ENCODE peak calls at places on chromosomes 12 and 14, in four cellular contexts. C, J, E and B are unnamed samples.

GRCh38 chr14:50045039-50045711 is 71.2 kb downstream of the VCPKMT start:
- DNase-seq in C (no peak), J (peak), E (peak), B (no peak)

GRCh38 chr14:93998871-93999403 is 1.8 kb downstream of the CCDC197 start:
- DNase-seq in C (no peak), J (no peak), E (no peak), B (no peak)

GRCh38 chr12:38898001-38898684 is 7.2 kb downstream of the CPNE8 start:
- DNase-seq in C (no peak), J (no peak), E (no peak), B (no peak)

GRCh38 chr14:60092516-60092915 is 793 bp downstream of the PCNX4 start:
- DNase-seq in C (no peak), J (no peak), E (peak), B (peak)

GRCh38 chr12:92621312-92621711 is 81.5 kb upstream of the PLEKHG7 start:
- DNase-seq in C (no peak), J (no peak), E (no peak), B (no peak)

GRCh38 chr12:21371050-21371449 is 1.7 kb upstream of the IAPP start:
- DNase-seq in C (no peak), J (no peak), E (no peak), B (no peak)

GRCh38 chr12:29655861-29656260 is 127.9 kb downstream of the TMTC1 start:
- DNase-seq in C (no peak), J (no peak), E (no peak), B (no peak)

GRCh38 chr14:86296173-86296572 is 766.2 kb downstream of the FLRT2 start:
- DNase-seq in C (no peak), J (no peak), E (no peak), B (no peak)

GRCh38 chr12:100398307-100398706 is 41.4 kb downstream of the SLC17A8 start:
- DNase-seq in C (no peak), J (no peak), E (no peak), B (no peak)

GRCh38 chr12:45730842-45731336 is 1.4 kb downstream of the ARID2 start:
- DNase-seq in C (no peak), J (no peak), E (no peak), B (peak)

GRCh38 chr14:57871487-57872080 is 5.7 kb upstream of the SLC35F4 start:
- DNase-seq in C (no peak), J (peak), E (peak), B (peak)

GRCh38 chr12:70560671-70561070 is 76.6 kb downstream of the PTPRB start:
- DNase-seq in C (no peak), J (no peak), E (no peak), B (no peak)

GRCh38 chr14:35391388-35391710 is 13.2 kb downstream of the NFKBIA start:
- DNase-seq in C (no peak), J (no peak), E (no peak), B (no peak)

GRCh38 chr14:95432152-95433093 is 84.0 kb downstream of the SYNE3 start:
- DNase-seq in C (no peak), J (no peak), E (peak), B (peak)

GRCh38 chr12:95085612-95086011 is 12.2 kb upstream of the NR2C1 start:
- DNase-seq in C (no peak), J (no peak), E (no peak), B (no peak)

GRCh38 chr14:24078146-24078545 is 6.8 kb downstream of the CPNE6 start:
- DNase-seq in C (no peak), J (no peak), E (no peak), B (no peak)

GRCh38 chr14:76617440-76617839 is 143.8 kb upstream of the VASH1 start:
- DNase-seq in C (no peak), J (no peak), E (no peak), B (no peak)

GRCh38 chr12:20950248-20950647 is 139.7 kb downstream of the SLCO1B3 start:
- DNase-seq in C (no peak), J (peak), E (peak), B (peak)

GRCh38 chr12:117527480-117527857 is 166.0 kb upstream of the NOS1 start:
- DNase-seq in C (no peak), J (no peak), E (no peak), B (no peak)

GRCh38 chr14:57729208-57730187 is 136.4 kb downstream of the SLC35F4 start:
- DNase-seq in C (no peak), J (no peak), E (no peak), B (no peak)

GRCh38 chr14:32205984-32206383 is 2.9 kb upstream of the RNU6-8 start:
- DNase-seq in C (no peak), J (peak), E (no peak), B (no peak)

GRCh38 chr12:51217968-51218606 is at the start of gene POU6F1:
- DNase-seq in C (peak), J (peak), E (peak), B (peak)

GRCh38 chr12:113103756-113104450 is 31.7 kb downstream of the RASAL1 start:
- DNase-seq in C (peak), J (no peak), E (peak), B (peak)

GRCh38 chr12:102848832-102849231 is 68.2 kb downstream of the PAH start:
- DNase-seq in C (no peak), J (no peak), E (no peak), B (no peak)

GRCh38 chr14:26841920-26842741 is 244.3 kb upstream of the NOVA1 start:
- DNase-seq in C (no peak), J (no peak), E (no peak), B (no peak)

DNA sequence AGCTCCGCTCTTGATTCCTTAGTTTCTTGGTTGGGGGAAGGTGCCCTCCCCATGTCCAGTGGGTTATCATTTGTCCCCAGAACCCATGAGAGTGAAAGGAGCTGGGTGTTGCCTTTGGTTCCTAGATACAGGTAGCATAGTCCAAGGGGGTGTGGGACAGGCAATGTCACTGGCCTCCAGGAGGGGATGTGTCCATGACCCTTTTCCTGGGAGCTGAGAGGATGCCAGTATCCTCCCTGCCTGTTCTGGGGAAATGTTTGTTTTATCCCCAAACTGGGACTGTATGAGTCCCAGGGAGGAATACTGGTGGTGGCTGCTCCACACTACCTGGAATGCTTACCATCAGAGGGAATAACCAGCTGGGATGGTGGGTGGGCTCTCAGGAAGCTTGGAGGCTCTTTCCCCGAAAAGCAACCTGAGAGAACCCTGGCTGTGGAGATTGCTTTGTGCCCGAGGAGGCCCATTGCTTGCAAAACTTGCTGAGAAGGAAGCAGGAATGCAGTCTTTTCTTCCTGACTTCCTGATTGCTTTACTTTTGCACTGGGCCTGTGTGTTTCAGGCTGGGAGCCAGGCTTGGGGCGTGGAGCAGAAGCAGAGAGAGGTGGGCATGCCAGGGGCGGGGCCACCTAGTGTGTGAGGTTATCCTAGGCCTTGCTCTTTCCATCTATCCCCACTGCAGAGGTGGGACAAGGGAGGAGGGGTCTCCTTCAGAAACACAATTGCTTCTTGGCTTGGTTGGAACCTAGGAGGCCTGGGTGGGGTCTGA is 715 bp upstream of the SLC10A1 start:
- DNase-seq in C (no peak), J (no peak), E (no peak), B (no peak)
- TF ChIP-seq NRF1 in C (no peak), J (no peak), E (no peak), B (no peak)

DNA sequence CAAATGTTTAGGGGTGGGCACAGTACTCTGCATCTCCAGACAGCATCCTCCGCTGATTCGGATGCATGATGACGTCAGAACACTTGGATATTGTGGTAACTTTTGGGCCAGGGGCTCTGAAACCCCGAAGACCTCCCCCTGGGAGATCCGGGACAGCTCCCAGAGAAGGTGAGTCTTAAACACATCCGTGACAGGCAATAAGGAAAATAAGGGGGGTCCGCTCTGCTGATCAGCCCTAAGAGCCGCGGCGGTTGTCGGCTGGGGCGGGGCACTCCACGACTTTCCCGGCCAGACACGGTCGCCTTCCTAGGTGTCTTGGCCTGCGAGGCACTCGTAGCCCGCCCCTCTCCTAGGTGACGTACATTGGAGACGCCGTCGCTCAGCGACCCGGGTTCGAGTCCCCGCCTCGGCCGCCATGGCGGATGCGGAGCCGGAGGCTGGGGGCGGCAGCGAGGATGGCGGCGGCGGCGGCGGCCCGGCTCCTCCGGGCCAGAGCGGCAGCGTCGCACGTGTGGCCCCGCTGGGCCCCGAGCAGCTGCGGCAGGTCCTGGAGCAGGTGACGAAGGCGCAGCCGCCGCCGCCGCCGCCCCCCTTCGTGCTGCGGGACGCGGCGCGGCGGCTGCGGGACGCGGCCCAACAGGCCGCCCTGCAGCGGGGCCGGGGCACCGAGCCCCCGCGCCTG is at the start of gene ZNF839:
- DNase-seq in C (peak), J (no peak), E (peak), B (peak)
- TF ChIP-seq NRF1 in C (no peak), J (no peak), E (no peak), B (no peak)

DNA sequence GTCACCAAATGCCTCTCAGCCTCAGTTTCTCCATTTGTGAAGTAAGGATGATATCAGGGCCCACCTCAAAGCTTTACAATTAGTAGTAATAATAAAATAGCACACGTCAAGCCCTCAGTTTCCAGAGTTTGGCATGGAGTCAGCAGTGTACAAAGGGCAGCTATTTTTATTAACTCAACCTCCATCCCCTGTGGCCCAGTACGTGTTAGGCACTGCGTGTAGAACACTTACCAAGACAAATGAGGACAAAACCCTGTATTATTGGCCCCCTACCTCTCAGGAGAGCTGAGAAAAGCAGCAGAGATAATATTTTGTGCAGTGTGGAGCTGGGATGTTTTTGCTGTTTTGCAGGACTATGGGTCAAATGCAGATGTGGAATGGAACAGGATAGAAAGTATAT is 280.8 kb downstream of the C12orf75 start:
- DNase-seq in C (no peak), J (no peak), E (no peak), B (no peak)
- TF ChIP-seq NRF1 in C (no peak), J (no peak), E (no peak), B (no peak)

DNA sequence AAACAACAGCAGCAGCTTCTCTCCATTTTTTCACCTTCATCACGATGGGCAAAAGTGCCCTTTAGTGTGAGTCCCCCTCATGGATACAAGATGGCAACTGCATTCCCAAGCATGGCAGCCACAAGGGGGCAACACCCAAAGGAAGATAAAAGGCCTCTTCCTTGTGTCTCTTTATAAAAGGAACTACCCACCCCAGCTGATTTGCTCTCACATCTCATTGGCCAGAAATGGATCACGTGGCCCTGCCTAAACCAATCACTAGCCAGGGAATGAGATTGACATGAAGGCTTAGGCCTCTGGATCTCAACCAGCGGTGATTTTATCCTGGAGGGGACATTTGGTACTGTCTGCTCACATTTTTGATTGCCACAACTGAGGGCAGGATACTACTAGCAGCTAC is 21.9 kb upstream of the IFT81 start:
- DNase-seq in C (peak), J (no peak), E (peak), B (peak)
- TF ChIP-seq NRF1 in C (no peak), J (no peak), E (no peak), B (no peak)

GRCh38 chr12:7142057-7142644 is 12.0 kb downstream of the CLSTN3 start:
- DNase-seq in C (no peak), J (no peak), E (peak), B (peak)
- TF ChIP-seq NRF1 in C (no peak), J (no peak), E (no peak), B (no peak)

GRCh38 chr12:105462841-105463240 is 132.3 kb downstream of the C12orf75 start:
- DNase-seq in C (no peak), J (no peak), E (no peak), B (no peak)
- TF ChIP-seq NRF1 in C (no peak), J (no peak), E (no peak), B (no peak)

DNA sequence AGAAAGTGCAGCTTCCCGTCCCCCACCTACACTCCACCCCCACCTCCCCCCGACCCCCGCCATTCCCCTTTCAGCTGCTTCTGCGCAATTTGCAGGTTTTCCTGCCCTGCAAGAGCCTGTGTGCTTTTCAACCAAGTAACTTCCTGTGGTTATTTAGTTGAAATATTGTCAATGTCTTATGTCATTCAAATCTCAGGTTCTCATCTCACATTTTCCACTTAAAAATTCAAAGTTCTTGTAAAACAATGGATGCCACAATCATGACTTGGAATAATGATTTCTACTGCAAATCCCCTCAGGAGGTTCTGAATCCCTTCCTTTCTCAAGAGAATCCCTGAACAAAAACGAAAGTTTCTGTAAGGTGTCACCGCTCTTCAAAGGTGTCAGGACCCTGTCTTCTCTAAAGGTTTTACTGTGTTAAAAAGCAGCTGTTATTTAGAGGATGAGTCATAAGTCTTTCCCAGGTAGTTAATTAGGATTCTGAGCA is 31.6 kb downstream of the WBP11 start:
- DNase-seq in C (no peak), J (peak), E (peak), B (no peak)
- TF ChIP-seq NRF1 in C (no peak), J (no peak), E (no peak), B (no peak)

DNA sequence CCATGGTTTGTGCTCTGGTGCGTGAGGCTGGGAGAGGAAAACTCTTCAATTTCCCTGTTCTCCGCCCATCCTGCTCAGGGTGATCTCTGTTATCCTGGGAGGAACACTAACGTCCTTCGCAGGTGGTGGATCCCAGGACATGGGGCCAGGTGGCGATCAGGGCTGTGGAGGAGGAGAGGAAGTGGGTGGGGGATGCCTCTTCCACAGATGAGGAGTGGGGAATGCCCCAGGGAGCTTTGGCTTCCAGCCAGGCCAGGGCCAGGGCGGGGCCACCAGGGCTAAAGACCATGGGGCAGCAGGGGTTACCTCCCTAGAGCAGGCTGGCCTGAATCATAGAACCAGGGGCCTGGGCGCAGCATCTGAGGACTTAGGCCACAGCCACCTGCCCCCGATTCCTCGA is 3.3 kb upstream of the KRT75 start:
- DNase-seq in C (no peak), J (no peak), E (no peak), B (no peak)
- TF ChIP-seq NRF1 in C (no peak), J (no peak), E (no peak), B (no peak)